ENCODE peak calls at places on chromosomes 16 and 17, in nine cellular contexts. One of them, this sample, is unnamed.

GRCh38 chr16:75456971-75457370 is 7.5 kb downstream of the TMEM170A start:
- DNase-seq in upper lobe of right lung: peak; percentile 15
- DNase-seq in colonic mucosa: no peak
- DNase-seq in cardiac muscle cell: no peak
- DNase-seq in Peyer's patch: no peak
- DNase-seq in heart left ventricle: no peak
- DNase-seq in left ventricle myocardium inferior: no peak
- DNase-seq in thoracic aorta: no peak
- DNase-seq in lower lobe of right lung: no peak
- DNase-seq in this sample: no peak

GRCh38 chr17:53032861-53033271 is 789.9 kb upstream of the KIF2B start:
- DNase-seq in upper lobe of right lung: no peak
- DNase-seq in colonic mucosa: peak; percentile 37
- DNase-seq in cardiac muscle cell: peak; percentile 88
- DNase-seq in Peyer's patch: no peak
- DNase-seq in heart left ventricle: no peak
- DNase-seq in left ventricle myocardium inferior: no peak
- DNase-seq in thoracic aorta: no peak
- DNase-seq in lower lobe of right lung: no peak
- DNase-seq in this sample: no peak

GRCh38 chr17:42163113-42163512 is 8.3 kb upstream of the RAB5C start:
- DNase-seq in upper lobe of right lung: no peak
- DNase-seq in colonic mucosa: peak; percentile 52
- DNase-seq in cardiac muscle cell: no peak
- DNase-seq in Peyer's patch: no peak
- DNase-seq in heart left ventricle: no peak
- DNase-seq in left ventricle myocardium inferior: no peak
- DNase-seq in thoracic aorta: no peak
- DNase-seq in lower lobe of right lung: no peak
- DNase-seq in this sample: no peak

GRCh38 chr16:9363520-9363919 is 272.1 kb downstream of the HAPSTR1 start:
- DNase-seq in upper lobe of right lung: no peak
- DNase-seq in colonic mucosa: no peak
- DNase-seq in cardiac muscle cell: no peak
- DNase-seq in Peyer's patch: no peak
- DNase-seq in heart left ventricle: no peak
- DNase-seq in left ventricle myocardium inferior: no peak
- DNase-seq in thoracic aorta: no peak
- DNase-seq in lower lobe of right lung: no peak
- DNase-seq in this sample: no peak

GRCh38 chr16:84959045-84959576 is 52.2 kb downstream of the ZDHHC7 start:
- DNase-seq in upper lobe of right lung: no peak
- DNase-seq in colonic mucosa: no peak
- DNase-seq in cardiac muscle cell: no peak
- DNase-seq in Peyer's patch: no peak
- DNase-seq in heart left ventricle: no peak
- DNase-seq in left ventricle myocardium inferior: no peak
- DNase-seq in thoracic aorta: no peak
- DNase-seq in lower lobe of right lung: no peak
- DNase-seq in this sample: peak; percentile 61

GRCh38 chr16:72935896-72936295 is 112.0 kb downstream of the ZFHX3 start:
- DNase-seq in upper lobe of right lung: no peak
- DNase-seq in colonic mucosa: no peak
- DNase-seq in cardiac muscle cell: no peak
- DNase-seq in Peyer's patch: peak; percentile 28
- DNase-seq in heart left ventricle: no peak
- DNase-seq in left ventricle myocardium inferior: no peak
- DNase-seq in thoracic aorta: no peak
- DNase-seq in lower lobe of right lung: no peak
- DNase-seq in this sample: no peak

GRCh38 chr17:67434061-67434525 is 57.0 kb downstream of the PITPNC1 start:
- DNase-seq in upper lobe of right lung: peak; percentile 76
- DNase-seq in colonic mucosa: no peak
- DNase-seq in cardiac muscle cell: peak; percentile 45
- DNase-seq in Peyer's patch: no peak
- DNase-seq in heart left ventricle: peak; percentile 67
- DNase-seq in left ventricle myocardium inferior: peak; percentile 54
- DNase-seq in thoracic aorta: no peak
- DNase-seq in lower lobe of right lung: peak; percentile 75
- DNase-seq in this sample: peak; percentile 80

GRCh38 chr17:70254735-70255460 is 85.6 kb downstream of the KCNJ2 start:
- DNase-seq in upper lobe of right lung: no peak
- DNase-seq in colonic mucosa: no peak
- DNase-seq in cardiac muscle cell: no peak
- DNase-seq in Peyer's patch: no peak
- DNase-seq in heart left ventricle: no peak
- DNase-seq in left ventricle myocardium inferior: no peak
- DNase-seq in thoracic aorta: no peak
- DNase-seq in lower lobe of right lung: no peak
- DNase-seq in this sample: no peak

GRCh38 chr16:23705517-23705902 is 7.5 kb downstream of the ERN2 start:
- DNase-seq in upper lobe of right lung: no peak
- DNase-seq in colonic mucosa: no peak
- DNase-seq in cardiac muscle cell: no peak
- DNase-seq in Peyer's patch: no peak
- DNase-seq in heart left ventricle: no peak
- DNase-seq in left ventricle myocardium inferior: no peak
- DNase-seq in thoracic aorta: no peak
- DNase-seq in lower lobe of right lung: no peak
- DNase-seq in this sample: peak; percentile 7

GRCh38 chr16:75803753-75804152 is 77.5 kb upstream of the CPHXL start:
- DNase-seq in upper lobe of right lung: no peak
- DNase-seq in colonic mucosa: no peak
- DNase-seq in cardiac muscle cell: no peak
- DNase-seq in Peyer's patch: no peak
- DNase-seq in heart left ventricle: no peak
- DNase-seq in left ventricle myocardium inferior: no peak
- DNase-seq in thoracic aorta: no peak
- DNase-seq in lower lobe of right lung: no peak
- DNase-seq in this sample: no peak

GRCh38 chr17:19727466-19728113 is 11.2 kb upstream of the SLC47A2 start:
- DNase-seq in upper lobe of right lung: no peak
- DNase-seq in colonic mucosa: peak; percentile 56
- DNase-seq in cardiac muscle cell: peak; percentile 92
- DNase-seq in Peyer's patch: no peak
- DNase-seq in heart left ventricle: peak; percentile 72
- DNase-seq in left ventricle myocardium inferior: peak; percentile 60
- DNase-seq in thoracic aorta: peak; percentile 31
- DNase-seq in lower lobe of right lung: no peak
- DNase-seq in this sample: no peak

GRCh38 chr16:89534147-89534788 is 26.1 kb downstream of the SPG7 start:
- DNase-seq in upper lobe of right lung: no peak
- DNase-seq in colonic mucosa: no peak
- DNase-seq in cardiac muscle cell: peak; percentile 80
- DNase-seq in Peyer's patch: no peak
- DNase-seq in heart left ventricle: no peak
- DNase-seq in left ventricle myocardium inferior: no peak
- DNase-seq in thoracic aorta: no peak
- DNase-seq in lower lobe of right lung: no peak
- DNase-seq in this sample: no peak

GRCh38 chr16:73572135-73572534 is 524.2 kb upstream of the ZFHX3 start:
- DNase-seq in upper lobe of right lung: peak; percentile 71
- DNase-seq in colonic mucosa: peak; percentile 35
- DNase-seq in cardiac muscle cell: no peak
- DNase-seq in Peyer's patch: no peak
- DNase-seq in heart left ventricle: peak; percentile 37
- DNase-seq in left ventricle myocardium inferior: peak; percentile 48
- DNase-seq in thoracic aorta: no peak
- DNase-seq in lower lobe of right lung: peak; percentile 67
- DNase-seq in this sample: no peak

GRCh38 chr17:28261219-28261618 is 57.8 kb upstream of the TMEM97 start:
- DNase-seq in upper lobe of right lung: no peak
- DNase-seq in colonic mucosa: no peak
- DNase-seq in cardiac muscle cell: no peak
- DNase-seq in Peyer's patch: no peak
- DNase-seq in heart left ventricle: no peak
- DNase-seq in left ventricle myocardium inferior: no peak
- DNase-seq in thoracic aorta: no peak
- DNase-seq in lower lobe of right lung: no peak
- DNase-seq in this sample: no peak

GRCh38 chr17:47615766-47616424 is 33.8 kb upstream of the KPNB1 start:
- DNase-seq in upper lobe of right lung: no peak
- DNase-seq in colonic mucosa: no peak
- DNase-seq in cardiac muscle cell: peak; percentile 70
- DNase-seq in Peyer's patch: no peak
- DNase-seq in heart left ventricle: no peak
- DNase-seq in left ventricle myocardium inferior: no peak
- DNase-seq in thoracic aorta: no peak
- DNase-seq in lower lobe of right lung: no peak
- DNase-seq in this sample: no peak
- H3K4me1 ChIP-seq in upper lobe of right lung: no peaks in the 10 kb centered on the region
- H3K4me1 ChIP-seq in colonic mucosa: no peaks in the 10 kb centered on the region
- H3K4me1 ChIP-seq in cardiac muscle cell: no peaks in the 10 kb centered on the region
- H3K4me1 ChIP-seq in Peyer's patch: no peaks in the 10 kb centered on the region
- H3K4me1 ChIP-seq in heart left ventricle: peaks cover 14% of the 10 kb centered on the region
- H3K4me1 ChIP-seq in left ventricle myocardium inferior: peaks cover 28% of the 10 kb centered on the region
- H3K4me1 ChIP-seq in thoracic aorta: peaks cover 8% of the 10 kb centered on the region
- H3K4me1 ChIP-seq in lower lobe of right lung: no peaks in the 10 kb centered on the region
- H3K4me1 ChIP-seq in this sample: peaks cover 4% of the 10 kb centered on the region

DNA sequence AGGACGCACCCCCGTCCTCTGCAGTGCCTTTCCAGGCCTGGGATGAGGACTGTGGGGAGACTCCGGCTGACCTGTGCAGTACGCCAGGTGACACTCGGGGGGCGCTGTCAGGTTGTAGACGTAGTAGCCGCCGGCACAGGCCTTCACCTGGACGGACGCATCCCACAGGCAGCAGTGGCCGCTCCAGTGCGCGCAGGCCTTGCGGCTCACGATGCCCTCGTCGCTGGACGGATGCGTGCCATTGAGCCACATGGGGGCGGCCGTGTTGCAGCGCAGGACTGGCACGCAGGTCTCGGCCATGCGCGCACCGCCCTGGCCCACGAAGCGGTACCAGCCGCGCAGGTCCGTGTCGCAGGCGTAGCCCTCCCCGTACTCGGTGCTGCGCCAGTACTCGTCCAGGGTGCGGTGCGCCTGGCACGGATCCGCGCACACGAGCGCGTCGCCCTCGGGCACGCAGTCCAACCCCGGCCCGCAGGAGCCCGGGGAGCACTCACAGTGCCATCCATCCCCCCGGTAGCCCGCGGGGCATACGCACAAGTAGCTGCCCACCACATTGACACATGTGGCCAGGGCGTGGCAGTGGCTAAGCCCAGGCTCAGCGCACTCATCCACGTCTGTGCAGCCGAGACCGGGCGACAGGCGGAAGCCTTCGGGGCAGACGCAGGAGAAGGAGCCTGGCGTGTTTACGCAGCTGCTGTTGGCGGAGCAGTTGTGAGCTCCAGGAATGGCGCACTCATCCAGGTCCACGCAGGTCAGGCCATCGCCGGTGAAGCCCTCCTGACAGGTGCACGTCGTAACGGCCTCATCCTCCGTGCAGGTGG is 3.9 kb downstream of the UMOD start:
- DNase-seq in upper lobe of right lung: no peak
- DNase-seq in colonic mucosa: peak; percentile 25
- DNase-seq in cardiac muscle cell: peak; percentile 1
- DNase-seq in Peyer's patch: no peak
- DNase-seq in heart left ventricle: no peak
- DNase-seq in left ventricle myocardium inferior: no peak
- DNase-seq in thoracic aorta: no peak
- DNase-seq in lower lobe of right lung: peak; percentile 38
- DNase-seq in this sample: no peak
- TF ChIP-seq CTCF in upper lobe of right lung: peak; percentile 7
- TF ChIP-seq CTCF in colonic mucosa: no peak
- TF ChIP-seq CTCF in cardiac muscle cell: no peak
- TF ChIP-seq CTCF in Peyer's patch: no peak
- TF ChIP-seq CTCF in heart left ventricle: no peak
- TF ChIP-seq CTCF in left ventricle myocardium inferior: no peak
- TF ChIP-seq CTCF in thoracic aorta: peak; percentile 19
- TF ChIP-seq CTCF in lower lobe of right lung: no peak
- TF ChIP-seq CTCF in this sample: no peak

DNA sequence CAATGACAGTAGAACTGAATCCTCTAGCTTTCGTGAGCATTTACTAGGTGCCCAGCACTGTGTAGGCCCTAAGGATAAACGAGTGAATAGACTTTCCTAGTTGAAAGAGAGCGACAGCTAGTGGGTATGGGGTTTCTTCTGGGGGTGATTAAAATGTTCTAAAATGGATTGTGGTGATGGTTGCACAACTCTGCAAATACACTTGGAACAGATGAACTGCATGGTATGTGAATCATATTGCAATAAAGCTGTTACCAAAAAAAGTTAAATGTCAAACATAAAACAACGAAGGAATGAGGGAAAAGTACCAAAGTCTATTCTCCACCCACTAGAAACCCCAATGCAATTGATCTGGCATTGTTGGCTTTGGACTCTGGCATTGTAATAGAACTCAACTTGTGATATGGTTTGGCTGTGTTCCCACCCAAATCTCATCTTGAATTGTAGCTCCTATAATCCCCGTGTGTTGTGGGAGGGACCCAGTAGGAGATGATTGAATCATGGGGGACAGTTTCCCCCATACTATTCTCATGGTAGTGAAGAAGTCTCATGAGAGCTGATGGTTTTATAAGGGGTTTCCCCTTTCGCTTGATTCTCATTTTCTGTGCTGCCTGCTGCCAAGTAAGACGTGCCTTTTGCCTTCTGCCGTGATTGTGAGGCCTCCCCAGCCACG is 70.5 kb downstream of the MARF1 start:
- DNase-seq in upper lobe of right lung: no peak
- DNase-seq in colonic mucosa: peak; percentile 61
- DNase-seq in cardiac muscle cell: peak; percentile 82
- DNase-seq in Peyer's patch: no peak
- DNase-seq in heart left ventricle: no peak
- DNase-seq in left ventricle myocardium inferior: no peak
- DNase-seq in thoracic aorta: no peak
- DNase-seq in lower lobe of right lung: no peak
- DNase-seq in this sample: no peak
- H3K4me1 ChIP-seq in upper lobe of right lung: peaks cover 8% of the 10 kb centered on the region
- H3K4me1 ChIP-seq in colonic mucosa: peaks cover 6% of the 10 kb centered on the region
- H3K4me1 ChIP-seq in cardiac muscle cell: no peaks in the 10 kb centered on the region
- H3K4me1 ChIP-seq in Peyer's patch: peaks cover 14% of the 10 kb centered on the region
- H3K4me1 ChIP-seq in heart left ventricle: peaks cover 4% of the 10 kb centered on the region
- H3K4me1 ChIP-seq in left ventricle myocardium inferior: peaks cover 12% of the 10 kb centered on the region
- H3K4me1 ChIP-seq in thoracic aorta: peaks cover 3% of the 10 kb centered on the region
- H3K4me1 ChIP-seq in lower lobe of right lung: peaks cover 17% of the 10 kb centered on the region
- H3K4me1 ChIP-seq in this sample: peaks cover 20% of the 10 kb centered on the region

DNA sequence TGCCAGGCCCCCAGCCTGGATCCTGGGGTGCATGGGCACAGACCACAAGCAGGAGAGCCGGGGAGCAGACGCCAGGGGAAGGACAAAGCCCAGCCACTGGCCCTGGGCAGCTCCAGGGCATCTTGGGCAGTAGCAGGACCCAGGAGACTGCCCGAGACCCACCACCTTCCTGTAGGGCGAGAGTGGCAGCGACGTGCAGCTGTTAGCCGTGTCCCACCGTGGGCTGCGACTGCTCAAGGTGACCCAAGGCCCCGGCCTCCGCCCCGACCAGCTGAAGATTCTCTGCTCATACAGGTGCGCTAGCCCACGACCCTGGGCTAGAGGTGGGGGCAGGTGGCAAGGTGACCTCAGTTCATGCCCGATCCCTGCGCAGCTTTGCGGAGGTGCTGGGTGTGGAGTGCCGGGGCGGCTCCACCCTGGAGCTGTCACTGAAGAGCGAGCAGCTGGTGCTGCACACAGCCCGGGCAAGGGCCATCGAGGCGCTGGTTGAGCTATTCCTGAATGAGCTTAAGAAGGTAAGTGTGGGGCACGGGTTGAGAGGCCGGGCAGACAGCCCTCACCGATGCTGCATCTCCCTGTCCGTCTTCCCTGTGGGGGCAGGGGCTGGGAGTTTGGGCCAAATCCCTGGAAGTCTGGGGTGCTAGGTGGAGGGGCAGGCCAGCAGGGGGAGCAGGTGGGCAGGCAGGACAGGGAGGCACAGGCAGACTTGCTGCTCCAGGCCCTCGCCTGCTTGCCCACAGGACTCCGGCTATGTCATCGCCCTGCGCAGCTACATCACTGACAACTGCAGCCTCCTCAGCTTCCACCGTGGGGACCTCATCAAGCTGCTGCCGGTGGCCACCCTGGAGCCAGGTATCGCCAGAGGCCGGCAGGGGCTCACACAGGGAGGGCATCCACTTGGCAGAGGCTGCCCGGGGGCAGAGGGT is 13.5 kb upstream of the SMIM5 start:
- DNase-seq in upper lobe of right lung: no peak
- DNase-seq in colonic mucosa: no peak
- DNase-seq in cardiac muscle cell: peak; percentile 50
- DNase-seq in Peyer's patch: no peak
- DNase-seq in heart left ventricle: no peak
- DNase-seq in left ventricle myocardium inferior: peak; percentile 21
- DNase-seq in thoracic aorta: no peak
- DNase-seq in lower lobe of right lung: no peak
- DNase-seq in this sample: no peak
- TF ChIP-seq CTCF in upper lobe of right lung: peak; percentile 27
- TF ChIP-seq CTCF in colonic mucosa: peak; percentile 12
- TF ChIP-seq CTCF in cardiac muscle cell: peak; percentile 64
- TF ChIP-seq CTCF in Peyer's patch: no peak
- TF ChIP-seq CTCF in heart left ventricle: peak; percentile 10
- TF ChIP-seq CTCF in left ventricle myocardium inferior: peak; percentile 51
- TF ChIP-seq CTCF in thoracic aorta: no peak
- TF ChIP-seq CTCF in lower lobe of right lung: peak; percentile 21
- TF ChIP-seq CTCF in this sample: no peak